ENCODE peak calls at places on chromosomes 3 and 15, in four cellular contexts. W is kidney epithelial cell, C is HuH-7, X is brain microvascular endothelial cell. I is an unnamed sample.

GRCh38 chr3:184791134-184791533 is 20.8 kb upstream of the VPS8 start:
- DNase-seq in C (no peak), W (no peak), X (no peak), I (no peak)

GRCh38 chr15:25798207-25798931 is 64.8 kb downstream of the ATP10A start:
- DNase-seq in X (no peak), C (no peak), W (no peak), I (no peak)

GRCh38 chr3:8485141-8485840 is 16.3 kb upstream of the LMCD1 start:
- DNase-seq in W (no peak), X (no peak), C (no peak), I (no peak)

GRCh38 chr3:52237659-52238172 is 1.2 kb downstream of the TWF2 start:
- DNase-seq in C (no peak), W (peak), X (peak), I (peak)

GRCh38 chr3:32340639-32341365 is 50.9 kb upstream of the CMTM7 start:
- DNase-seq in W (no peak), X (no peak), C (no peak), I (no peak)

GRCh38 chr15:64045774-64046346 is 425 bp downstream of the DAPK2 start:
- DNase-seq in C (peak), W (no peak), X (no peak), I (no peak)

GRCh38 chr3:194439915-194440550 is 41.0 kb upstream of the GP5 start:
- DNase-seq in C (peak), X (no peak), W (no peak), I (no peak)

GRCh38 chr3:19250959-19251610 is 102.8 kb downstream of the KCNH8 start:
- DNase-seq in X (no peak), W (no peak), C (no peak), I (no peak)

GRCh38 chr3:85189731-85190130 is 230.9 kb downstream of the CADM2 start:
- DNase-seq in X (no peak), W (no peak), C (no peak), I (no peak)

GRCh38 chr15:31164573-31164912 is 63.0 kb upstream of the TRPM1 start:
- DNase-seq in C (no peak), X (no peak), W (no peak), I (no peak)

GRCh38 chr3:63251499-63251898 is 26.6 kb upstream of the SYNPR start:
- DNase-seq in C (no peak), W (no peak), X (no peak), I (no peak)

GRCh38 chr3:126083511-126083912 is 412 bp downstream of the SLC41A3 start:
- DNase-seq in C (peak), X (no peak), W (no peak), I (peak)

GRCh38 chr15:64009241-64009640 is 37.0 kb downstream of the DAPK2 start:
- DNase-seq in W (no peak), C (no peak), X (no peak), I (no peak)

GRCh38 chr3:170976190-170976519 is 50.4 kb downstream of the SLC2A2 start:
- DNase-seq in X (peak), C (no peak), W (no peak), I (no peak)

GRCh38 chr3:138329127-138329983 is at the start of gene NME9:
- DNase-seq in X (peak), W (peak), C (peak), I (peak)